ENCODE peak calls at places on chromosomes 4 and X, in six cellular contexts. S, R, I, B, H and Q are unnamed samples.

GRCh38 chrX:1222511-1223252 is 10.2 kb upstream of the CRLF2 start:
- ATAC-seq in B (no peak), S (peak), H (no peak), I (peak), R (no peak), Q (no peak)

GRCh38 chr4:122117743-122118142 is 34.4 kb upstream of the BLTP1 start:
- ATAC-seq in S (peak), I (no peak), H (peak), R (no peak), B (no peak), Q (no peak)

GRCh38 chrX:130626521-130626920 is 224.7 kb downstream of the RBMX2 start:
- ATAC-seq in H (no peak), R (no peak), S (no peak), I (no peak), B (no peak), Q (no peak)

GRCh38 chr4:186765138-186765537 is 41.5 kb upstream of the FAT1 start:
- ATAC-seq in R (peak), I (peak), S (peak), H (no peak), B (no peak), Q (peak)

GRCh38 chr4:7823416-7823824 is 116.2 kb downstream of the AFAP1 start:
- ATAC-seq in B (no peak), I (no peak), R (peak), S (no peak), H (no peak), Q (peak)

GRCh38 chr4:94895081-94895480 is 137.3 kb downstream of the BMPR1B start:
- ATAC-seq in B (no peak), I (no peak), R (no peak), S (no peak), H (no peak), Q (no peak)

GRCh38 chrX:70016513-70016912 is 33.2 kb downstream of the AWAT2 start:
- ATAC-seq in H (no peak), S (no peak), R (no peak), B (no peak), I (no peak), Q (no peak)

GRCh38 chr4:38467296-38467695 is 196.7 kb upstream of the KLF3 start:
- ATAC-seq in R (no peak), B (no peak), H (no peak), I (no peak), S (no peak), Q (no peak)

GRCh38 chr4:168503652-168504362 is 7.0 kb downstream of the PALLD start:
- ATAC-seq in I (no peak), B (no peak), H (no peak), S (peak), R (no peak), Q (peak)

GRCh38 chr4:105909699-105910340 is 14.5 kb downstream of the NPNT start:
- ATAC-seq in R (no peak), I (peak), S (peak), B (peak), H (peak), Q (no peak)

GRCh38 chrX:136598631-136599030 is 49.3 kb upstream of the CD40LG start:
- ATAC-seq in H (no peak), B (no peak), S (no peak), I (no peak), R (no peak), Q (no peak)

GRCh38 chr4:153465583-153465921 is 608 bp upstream of the TMEM131L start:
- ATAC-seq in I (peak), S (peak), B (peak), H (peak), R (peak), Q (peak)

GRCh38 chr4:88030565-88031310 is 23.3 kb downstream of the PKD2 start:
- ATAC-seq in H (no peak), R (no peak), I (no peak), B (no peak), S (no peak), Q (no peak)

GRCh38 chrX:71053217-71053621 is 14.9 kb downstream of the SNX12 start:
- ATAC-seq in I (no peak), H (no peak), B (no peak), S (no peak), R (no peak), Q (no peak)

GRCh38 chr4:108754327-108754726 is 8.5 kb downstream of the ETNPPL start:
- ATAC-seq in S (no peak), H (no peak), B (no peak), R (no peak), I (no peak), Q (no peak)

GRCh38 chr4:48275247-48275646 is 5.6 kb upstream of the TEC start:
- ATAC-seq in S (no peak), B (no peak), H (peak), I (peak), R (peak), Q (no peak)

GRCh38 chrX:39689374-39690104 is 408.2 kb downstream of the BCOR start:
- ATAC-seq in S (no peak), H (no peak), R (no peak), B (no peak), I (peak), Q (peak)

GRCh38 chr4:163611172-163611571 is 116.7 kb downstream of the TMA16 start:
- ATAC-seq in S (no peak), H (no peak), R (no peak), B (no peak), I (no peak), Q (peak)

GRCh38 chr4:168474660-168475320 is 5.5 kb downstream of the DDX60L start:
- ATAC-seq in S (no peak), I (no peak), H (no peak), R (no peak), B (no peak), Q (no peak)

GRCh38 chrX:97551821-97552220 is 668.1 kb downstream of the RPA4 start:
- ATAC-seq in I (no peak), B (no peak), S (no peak), H (no peak), R (no peak), Q (no peak)

GRCh38 chr4:113293043-113293560 is 243.6 kb downstream of the ANK2 start:
- ATAC-seq in B (peak), I (no peak), R (no peak), S (no peak), H (no peak), Q (peak)

GRCh38 chr4:165631208-165631894 is 241.7 kb upstream of the TLL1 start:
- ATAC-seq in H (no peak), S (peak), I (no peak), R (no peak), B (no peak), Q (no peak)

GRCh38 chr4:89306486-89307184 is 965 bp downstream of the GPRIN3 start:
- ATAC-seq in B (no peak), R (no peak), H (no peak), I (no peak), S (no peak), Q (no peak)

GRCh38 chr4:147354271-147354670 is 126.6 kb upstream of the EDNRA start:
- ATAC-seq in R (no peak), I (no peak), S (no peak), B (no peak), H (no peak), Q (no peak)

GRCh38 chr4:38136604-38137003 is 176.4 kb downstream of the PTTG2 start:
- ATAC-seq in S (no peak), H (no peak), B (no peak), R (no peak), I (no peak), Q (no peak)

GRCh38 chr4:74189331-74190043 is 31.6 kb downstream of the MTHFD2L start:
- ATAC-seq in R (peak), B (no peak), I (peak), H (peak), S (peak), Q (no peak)

GRCh38 chr4:3868146-3868840 is 102.1 kb downstream of the ADRA2C start:
- ATAC-seq in H (no peak), S (no peak), R (peak), B (no peak), I (no peak), Q (no peak)